ENCODE peak calls at places on chromosomes 3 and 15, in ten cellular contexts. X is stimulated activated CD4-positive, alpha-beta T cell treated with anti-CD3 and anti-CD28 coated beads, TNF-alpha, amount 100 ng/mL, for 4 hours; D is foreskin fibroblast; I is naive B cell; C is lung; S is kidney; B is BJ; F is C1 segment of cervical spinal cord; H is spleen; N is NCI-H2029. L is an unnamed sample.
A peak's percentile ranks its signal among the peaks of the same experiment; 100 is the strongest.

GRCh38 chr3:46974421-46975227 is 1.9 kb downstream of the CCDC12 start:
- DNase-seq in X (no peak), D (no peak), I (peak; percentile 63), C (no peak), S (no peak), B (no peak), F (no peak), H (peak; percentile 37), N (no peak), L (peak; percentile 60)

GRCh38 chr15:68372291-68372811 is 59.6 kb downstream of the ITGA11 start:
- DNase-seq in X (no peak), D (peak; percentile 42), I (no peak), C (no peak), S (peak; percentile 57), B (no peak), F (no peak), H (no peak), N (no peak), L (no peak)

GRCh38 chr3:193771736-193772135 is 178.7 kb downstream of the OPA1 start:
- DNase-seq in X (no peak), D (no peak), I (no peak), C (no peak), S (no peak), B (no peak), F (no peak), H (no peak), N (no peak), L (no peak)

GRCh38 chr15:57892181-57892580 is 173.3 kb downstream of the ALDH1A2 start:
- DNase-seq in X (no peak), D (peak; percentile 66), I (no peak), C (no peak), S (no peak), B (no peak), F (no peak), H (no peak), N (no peak), L (no peak)

GRCh38 chr3:98691897-98692296 is 71.2 kb upstream of the ST3GAL6 start:
- DNase-seq in X (no peak), D (no peak), I (no peak), C (no peak), S (no peak), B (no peak), F (no peak), H (no peak), N (no peak), L (no peak)

GRCh38 chr3:62587579-62588031 is 214.3 kb upstream of the FEZF2 start:
- DNase-seq in X (no peak), D (peak; percentile 99), I (no peak), C (no peak), S (no peak), B (peak; percentile 78), F (no peak), H (no peak), N (no peak), L (no peak)

GRCh38 chr15:98226149-98226548 is 265.6 kb downstream of the ARRDC4 start:
- DNase-seq in X (no peak), D (no peak), I (no peak), C (no peak), S (no peak), B (no peak), F (no peak), H (no peak), N (no peak), L (no peak)

GRCh38 chr15:52256366-52256765 is 39.2 kb downstream of the MYO5C start:
- DNase-seq in X (peak; percentile 61), D (peak; percentile 93), I (peak; percentile 67), C (peak; percentile 68), S (no peak), B (peak; percentile 43), F (peak; percentile 65), H (peak; percentile 86), N (peak; percentile 7), L (peak; percentile 87)

GRCh38 chr3:29071077-29071634 is 209.7 kb upstream of the RBMS3 start:
- DNase-seq in X (no peak), D (peak; percentile 39), I (no peak), C (no peak), S (no peak), B (no peak), F (no peak), H (no peak), N (no peak), L (no peak)

GRCh38 chr15:74489518-74490338 is 28.8 kb upstream of the UBL7 start:
- DNase-seq in X (peak; percentile 44), D (peak; percentile 64), I (peak; percentile 66), C (peak; percentile 49), S (no peak), B (no peak), F (no peak), H (peak; percentile 84), N (peak; percentile 14), L (peak; percentile 86)